ENCODE peak calls at places on chromosome 16, in eight cellular contexts. One of them, this sample, is unnamed.
A peak's percentile ranks its signal among the peaks of the same experiment; 100 is the strongest.

GRCh38 chr16:8762254-8762653 is 35.2 kb downstream of the TMEM186 start:
- DNase-seq in AG10803: no peak
- DNase-seq in ovary: no peak
- DNase-seq in neural crest cell: no peak
- DNase-seq in activated CD8-positive, alpha-beta T cell treated with anti-CD3 and anti-CD28 coated beads for 36 hours: no peak
- DNase-seq in fibroblast of the aortic adventitia: no peak
- DNase-seq in CD4-positive, alpha-beta T cell: no peak
- DNase-seq in fibroblast of mammary gland: no peak
- DNase-seq in this sample: no peak

GRCh38 chr16:535446-536405 is 8.2 kb downstream of the CAPN15 start:
- DNase-seq in neural crest cell: no peak
- DNase-seq in activated CD8-positive, alpha-beta T cell treated with anti-CD3 and anti-CD28 coated beads for 36 hours: peak; percentile 27
- DNase-seq in fibroblast of mammary gland: peak; percentile 77
- DNase-seq in fibroblast of the aortic adventitia: peak; percentile 70
- DNase-seq in AG10803: peak; percentile 69
- DNase-seq in ovary: no peak
- DNase-seq in CD4-positive, alpha-beta T cell: no peak
- DNase-seq in this sample: peak; percentile 75

GRCh38 chr16:70750893-70751467 is 50.0 kb downstream of the VAC14 start:
- DNase-seq in ovary: peak; percentile 81
- DNase-seq in CD4-positive, alpha-beta T cell: no peak
- DNase-seq in activated CD8-positive, alpha-beta T cell treated with anti-CD3 and anti-CD28 coated beads for 36 hours: no peak
- DNase-seq in neural crest cell: no peak
- DNase-seq in AG10803: peak; percentile 91
- DNase-seq in fibroblast of the aortic adventitia: peak; percentile 94
- DNase-seq in fibroblast of mammary gland: peak; percentile 100
- DNase-seq in this sample: peak; percentile 78

GRCh38 chr16:81069063-81069462 is 8.0 kb downstream of the C16orf46 start:
- DNase-seq in neural crest cell: no peak
- DNase-seq in CD4-positive, alpha-beta T cell: no peak
- DNase-seq in fibroblast of mammary gland: no peak
- DNase-seq in activated CD8-positive, alpha-beta T cell treated with anti-CD3 and anti-CD28 coated beads for 36 hours: no peak
- DNase-seq in fibroblast of the aortic adventitia: no peak
- DNase-seq in ovary: no peak
- DNase-seq in AG10803: no peak
- DNase-seq in this sample: no peak

GRCh38 chr16:66275795-66276428 is 90.6 kb upstream of the CDH5 start:
- DNase-seq in fibroblast of the aortic adventitia: peak; percentile 83
- DNase-seq in fibroblast of mammary gland: peak; percentile 80
- DNase-seq in ovary: no peak
- DNase-seq in CD4-positive, alpha-beta T cell: no peak
- DNase-seq in neural crest cell: peak; percentile 46
- DNase-seq in activated CD8-positive, alpha-beta T cell treated with anti-CD3 and anti-CD28 coated beads for 36 hours: peak; percentile 33
- DNase-seq in AG10803: peak; percentile 71
- DNase-seq in this sample: peak; percentile 78

GRCh38 chr16:77581706-77582105 is 140.6 kb upstream of the NUDT7 start:
- DNase-seq in neural crest cell: no peak
- DNase-seq in CD4-positive, alpha-beta T cell: no peak
- DNase-seq in fibroblast of mammary gland: no peak
- DNase-seq in ovary: no peak
- DNase-seq in fibroblast of the aortic adventitia: no peak
- DNase-seq in AG10803: peak; percentile 54
- DNase-seq in activated CD8-positive, alpha-beta T cell treated with anti-CD3 and anti-CD28 coated beads for 36 hours: no peak
- DNase-seq in this sample: no peak

GRCh38 chr16:57637424-57637823 is 9.0 kb downstream of the ADGRG1 start:
- DNase-seq in ovary: no peak
- DNase-seq in neural crest cell: peak; percentile 58
- DNase-seq in AG10803: no peak
- DNase-seq in fibroblast of mammary gland: no peak
- DNase-seq in fibroblast of the aortic adventitia: no peak
- DNase-seq in activated CD8-positive, alpha-beta T cell treated with anti-CD3 and anti-CD28 coated beads for 36 hours: no peak
- DNase-seq in CD4-positive, alpha-beta T cell: no peak
- DNase-seq in this sample: no peak

GRCh38 chr16:64240586-64240985 is 881.3 kb downstream of the CDH11 start:
- DNase-seq in neural crest cell: no peak
- DNase-seq in activated CD8-positive, alpha-beta T cell treated with anti-CD3 and anti-CD28 coated beads for 36 hours: no peak
- DNase-seq in fibroblast of the aortic adventitia: no peak
- DNase-seq in CD4-positive, alpha-beta T cell: no peak
- DNase-seq in AG10803: peak; percentile 62
- DNase-seq in fibroblast of mammary gland: peak; percentile 6
- DNase-seq in ovary: no peak
- DNase-seq in this sample: no peak

GRCh38 chr16:47499080-47499699 is 38.1 kb downstream of the PHKB start:
- DNase-seq in activated CD8-positive, alpha-beta T cell treated with anti-CD3 and anti-CD28 coated beads for 36 hours: no peak
- DNase-seq in fibroblast of mammary gland: no peak
- DNase-seq in ovary: no peak
- DNase-seq in CD4-positive, alpha-beta T cell: no peak
- DNase-seq in AG10803: no peak
- DNase-seq in neural crest cell: no peak
- DNase-seq in fibroblast of the aortic adventitia: no peak
- DNase-seq in this sample: no peak

GRCh38 chr16:69476920-69477418 is 52.5 kb downstream of the CYB5B start:
- DNase-seq in AG10803: peak; percentile 88
- DNase-seq in fibroblast of the aortic adventitia: peak; percentile 86
- DNase-seq in CD4-positive, alpha-beta T cell: no peak
- DNase-seq in ovary: no peak
- DNase-seq in activated CD8-positive, alpha-beta T cell treated with anti-CD3 and anti-CD28 coated beads for 36 hours: no peak
- DNase-seq in fibroblast of mammary gland: peak; percentile 95
- DNase-seq in neural crest cell: no peak
- DNase-seq in this sample: peak; percentile 37

GRCh38 chr16:15601212-15601879 is 41.6 kb downstream of the MARF1 start:
- DNase-seq in activated CD8-positive, alpha-beta T cell treated with anti-CD3 and anti-CD28 coated beads for 36 hours: no peak
- DNase-seq in AG10803: no peak
- DNase-seq in neural crest cell: no peak
- DNase-seq in ovary: no peak
- DNase-seq in CD4-positive, alpha-beta T cell: no peak
- DNase-seq in fibroblast of mammary gland: no peak
- DNase-seq in fibroblast of the aortic adventitia: no peak
- DNase-seq in this sample: no peak

GRCh38 chr16:11114366-11115164 is 141.4 kb downstream of the SOCS1 start:
- DNase-seq in neural crest cell: no peak
- DNase-seq in fibroblast of mammary gland: no peak
- DNase-seq in CD4-positive, alpha-beta T cell: no peak
- DNase-seq in AG10803: no peak
- DNase-seq in fibroblast of the aortic adventitia: no peak
- DNase-seq in activated CD8-positive, alpha-beta T cell treated with anti-CD3 and anti-CD28 coated beads for 36 hours: peak; percentile 68
- DNase-seq in ovary: no peak
- DNase-seq in this sample: no peak

DNA sequence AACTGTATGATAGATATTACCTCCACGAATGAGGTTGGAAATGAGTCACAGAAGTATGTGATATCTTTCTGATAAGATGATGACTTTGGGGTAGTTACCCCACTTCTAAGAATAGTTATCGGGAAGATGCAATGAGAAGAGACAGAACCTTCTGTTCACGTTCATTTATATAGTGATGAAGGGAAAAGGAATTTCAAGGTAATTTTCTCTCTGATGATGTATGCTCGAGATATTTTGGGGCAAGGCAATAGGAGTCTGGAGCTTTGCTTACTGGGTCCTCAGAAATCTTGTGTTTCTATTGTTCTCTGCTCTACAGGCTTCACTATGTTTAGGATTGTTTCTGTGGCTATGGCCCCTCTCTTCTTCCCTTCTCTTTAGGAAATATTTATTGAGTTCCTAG is 1389.6 kb downstream of the CDH8 start:
- DNase-seq in fibroblast of the aortic adventitia: no peak
- DNase-seq in neural crest cell: no peak
- DNase-seq in fibroblast of mammary gland: no peak
- DNase-seq in AG10803: no peak
- DNase-seq in activated CD8-positive, alpha-beta T cell treated with anti-CD3 and anti-CD28 coated beads for 36 hours: no peak
- DNase-seq in ovary: no peak
- DNase-seq in CD4-positive, alpha-beta T cell: no peak
- DNase-seq in this sample: no peak
- TF ChIP-seq CTCF in fibroblast of the aortic adventitia: no peak
- TF ChIP-seq CTCF in neural crest cell: no peak
- TF ChIP-seq CTCF in fibroblast of mammary gland: no peak
- TF ChIP-seq CTCF in AG10803: no peak
- TF ChIP-seq CTCF in activated CD8-positive, alpha-beta T cell treated with anti-CD3 and anti-CD28 coated beads for 36 hours: no peak
- TF ChIP-seq CTCF in ovary: no peak
- TF ChIP-seq CTCF in CD4-positive, alpha-beta T cell: no peak
- TF ChIP-seq CTCF in this sample: no peak

GRCh38 chr16:67654069-67654911 is 5.8 kb downstream of the ACD start:
- DNase-seq in fibroblast of the aortic adventitia: no peak
- DNase-seq in fibroblast of mammary gland: no peak
- DNase-seq in neural crest cell: no peak
- DNase-seq in AG10803: no peak
- DNase-seq in activated CD8-positive, alpha-beta T cell treated with anti-CD3 and anti-CD28 coated beads for 36 hours: no peak
- DNase-seq in ovary: peak; percentile 32
- DNase-seq in CD4-positive, alpha-beta T cell: no peak
- DNase-seq in this sample: no peak

GRCh38 chr16:67655363-67655762 is 4.7 kb downstream of the ACD start:
- DNase-seq in neural crest cell: no peak
- DNase-seq in fibroblast of mammary gland: no peak
- DNase-seq in fibroblast of the aortic adventitia: no peak
- DNase-seq in activated CD8-positive, alpha-beta T cell treated with anti-CD3 and anti-CD28 coated beads for 36 hours: no peak
- DNase-seq in CD4-positive, alpha-beta T cell: no peak
- DNase-seq in AG10803: no peak
- DNase-seq in ovary: no peak
- DNase-seq in this sample: no peak

GRCh38 chr16:67652578-67653130 is 7.4 kb downstream of the ACD start:
- DNase-seq in ovary: peak; percentile 46
- DNase-seq in activated CD8-positive, alpha-beta T cell treated with anti-CD3 and anti-CD28 coated beads for 36 hours: no peak
- DNase-seq in AG10803: no peak
- DNase-seq in neural crest cell: no peak
- DNase-seq in fibroblast of mammary gland: no peak
- DNase-seq in CD4-positive, alpha-beta T cell: no peak
- DNase-seq in fibroblast of the aortic adventitia: no peak
- DNase-seq in this sample: no peak

GRCh38 chr16:67651847-67652246 is 6.9 kb downstream of the CARMIL2 start:
- DNase-seq in activated CD8-positive, alpha-beta T cell treated with anti-CD3 and anti-CD28 coated beads for 36 hours: no peak
- DNase-seq in AG10803: no peak
- DNase-seq in CD4-positive, alpha-beta T cell: no peak
- DNase-seq in ovary: no peak
- DNase-seq in neural crest cell: no peak
- DNase-seq in fibroblast of mammary gland: no peak
- DNase-seq in fibroblast of the aortic adventitia: no peak
- DNase-seq in this sample: no peak

DNA sequence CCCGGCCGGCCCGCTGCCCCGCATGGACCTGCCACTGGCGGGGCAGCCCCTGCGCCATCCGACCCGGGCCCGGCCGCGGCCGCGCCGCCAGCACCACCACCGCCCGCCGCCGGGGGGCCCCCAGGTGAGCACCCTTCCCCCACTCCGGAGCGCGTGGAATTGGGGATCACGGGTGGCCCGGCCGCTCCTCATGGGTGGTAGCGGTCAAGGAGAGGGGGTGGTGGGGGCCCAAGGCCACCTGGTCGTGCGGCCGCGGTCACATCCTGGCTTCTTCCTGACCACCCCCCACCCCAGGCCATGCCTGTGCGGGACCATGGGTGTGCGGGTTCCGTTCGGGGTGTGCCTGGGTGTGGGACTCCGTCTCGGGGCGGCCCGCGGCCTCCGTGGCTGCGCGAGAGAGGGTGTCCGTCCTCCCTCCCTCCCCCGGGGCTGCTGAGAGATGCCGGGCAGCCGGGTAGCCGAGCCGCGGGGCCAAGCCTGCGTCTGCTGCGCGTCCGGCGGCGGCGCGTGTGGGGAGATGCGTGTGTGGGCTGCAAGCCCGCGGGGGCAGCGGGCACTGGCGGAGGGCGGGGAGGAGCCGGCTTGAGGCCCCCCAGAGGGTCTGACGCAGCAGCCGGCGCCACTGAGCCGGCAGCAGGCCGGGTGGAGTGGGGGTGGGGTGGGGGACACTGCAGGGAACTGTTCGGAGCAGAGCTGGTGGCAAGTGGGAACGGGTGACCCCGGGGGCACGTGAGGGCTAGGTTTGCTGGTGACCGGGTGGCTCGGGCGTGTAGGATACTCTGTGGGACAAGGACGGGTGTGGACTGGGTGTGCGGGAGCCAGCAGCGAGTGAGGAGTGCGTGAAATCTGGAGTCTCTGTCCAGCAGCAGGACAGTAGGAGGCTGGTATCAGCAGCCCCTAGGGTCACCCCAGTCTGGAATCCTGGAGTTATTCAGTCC is 6.7 kb downstream of the ACD start:
- DNase-seq in AG10803: no peak
- DNase-seq in fibroblast of mammary gland: no peak
- DNase-seq in fibroblast of the aortic adventitia: no peak
- DNase-seq in ovary: peak; percentile 48
- DNase-seq in CD4-positive, alpha-beta T cell: no peak
- DNase-seq in neural crest cell: no peak
- DNase-seq in activated CD8-positive, alpha-beta T cell treated with anti-CD3 and anti-CD28 coated beads for 36 hours: no peak
- DNase-seq in this sample: no peak
- TF ChIP-seq CTCF in AG10803: no peak
- TF ChIP-seq CTCF in fibroblast of mammary gland: no peak
- TF ChIP-seq CTCF in fibroblast of the aortic adventitia: peak; percentile 18
- TF ChIP-seq CTCF in ovary: no peak
- TF ChIP-seq CTCF in CD4-positive, alpha-beta T cell: no peak
- TF ChIP-seq CTCF in neural crest cell: peak; percentile 62
- TF ChIP-seq CTCF in activated CD8-positive, alpha-beta T cell treated with anti-CD3 and anti-CD28 coated beads for 36 hours: no peak
- TF ChIP-seq CTCF in this sample: peak; percentile 11

GRCh38 chr16:14310519-14310991 is 239.4 kb downstream of the MRTFB start:
- DNase-seq in CD4-positive, alpha-beta T cell: no peak
- DNase-seq in fibroblast of mammary gland: peak; percentile 55
- DNase-seq in AG10803: peak; percentile 68
- DNase-seq in fibroblast of the aortic adventitia: no peak
- DNase-seq in neural crest cell: no peak
- DNase-seq in ovary: no peak
- DNase-seq in activated CD8-positive, alpha-beta T cell treated with anti-CD3 and anti-CD28 coated beads for 36 hours: no peak
- DNase-seq in this sample: no peak
- TF ChIP-seq CTCF in CD4-positive, alpha-beta T cell: no peak
- TF ChIP-seq CTCF in fibroblast of mammary gland: no peak
- TF ChIP-seq CTCF in AG10803: peak; percentile 29
- TF ChIP-seq CTCF in fibroblast of the aortic adventitia: peak; percentile 22
- TF ChIP-seq CTCF in neural crest cell: no peak
- TF ChIP-seq CTCF in ovary: no peak
- TF ChIP-seq CTCF in activated CD8-positive, alpha-beta T cell treated with anti-CD3 and anti-CD28 coated beads for 36 hours: no peak
- TF ChIP-seq CTCF in this sample: no peak

GRCh38 chr16:87654826-87655225 is 52.5 kb downstream of the JPH3 start:
- DNase-seq in AG10803: no peak
- DNase-seq in CD4-positive, alpha-beta T cell: no peak
- DNase-seq in activated CD8-positive, alpha-beta T cell treated with anti-CD3 and anti-CD28 coated beads for 36 hours: no peak
- DNase-seq in ovary: no peak
- DNase-seq in fibroblast of the aortic adventitia: no peak
- DNase-seq in fibroblast of mammary gland: no peak
- DNase-seq in neural crest cell: no peak
- DNase-seq in this sample: no peak

GRCh38 chr16:87652799-87653198 is 50.5 kb downstream of the JPH3 start:
- DNase-seq in AG10803: no peak
- DNase-seq in activated CD8-positive, alpha-beta T cell treated with anti-CD3 and anti-CD28 coated beads for 36 hours: no peak
- DNase-seq in ovary: no peak
- DNase-seq in neural crest cell: no peak
- DNase-seq in fibroblast of mammary gland: no peak
- DNase-seq in fibroblast of the aortic adventitia: no peak
- DNase-seq in CD4-positive, alpha-beta T cell: no peak
- DNase-seq in this sample: no peak

GRCh38 chr16:87652386-87652785 is 50.1 kb downstream of the JPH3 start:
- DNase-seq in CD4-positive, alpha-beta T cell: no peak
- DNase-seq in fibroblast of mammary gland: no peak
- DNase-seq in AG10803: no peak
- DNase-seq in neural crest cell: no peak
- DNase-seq in ovary: no peak
- DNase-seq in fibroblast of the aortic adventitia: no peak
- DNase-seq in activated CD8-positive, alpha-beta T cell treated with anti-CD3 and anti-CD28 coated beads for 36 hours: no peak
- DNase-seq in this sample: no peak

GRCh38 chr16:87648698-87649487 is 46.6 kb downstream of the JPH3 start:
- DNase-seq in ovary: no peak
- DNase-seq in CD4-positive, alpha-beta T cell: no peak
- DNase-seq in neural crest cell: no peak
- DNase-seq in AG10803: no peak
- DNase-seq in fibroblast of mammary gland: no peak
- DNase-seq in activated CD8-positive, alpha-beta T cell treated with anti-CD3 and anti-CD28 coated beads for 36 hours: no peak
- DNase-seq in fibroblast of the aortic adventitia: no peak
- DNase-seq in this sample: no peak

GRCh38 chr16:87653234-87653633 is 50.9 kb downstream of the JPH3 start:
- DNase-seq in neural crest cell: no peak
- DNase-seq in AG10803: no peak
- DNase-seq in fibroblast of the aortic adventitia: peak; percentile 8
- DNase-seq in fibroblast of mammary gland: no peak
- DNase-seq in ovary: no peak
- DNase-seq in CD4-positive, alpha-beta T cell: no peak
- DNase-seq in activated CD8-positive, alpha-beta T cell treated with anti-CD3 and anti-CD28 coated beads for 36 hours: peak; percentile 31
- DNase-seq in this sample: no peak
- TF ChIP-seq CTCF in neural crest cell: peak; percentile 54
- TF ChIP-seq CTCF in AG10803: peak; percentile 47
- TF ChIP-seq CTCF in fibroblast of the aortic adventitia: peak; percentile 60
- TF ChIP-seq CTCF in fibroblast of mammary gland: peak; percentile 42
- TF ChIP-seq CTCF in ovary: no peak
- TF ChIP-seq CTCF in CD4-positive, alpha-beta T cell: no peak
- TF ChIP-seq CTCF in activated CD8-positive, alpha-beta T cell treated with anti-CD3 and anti-CD28 coated beads for 36 hours: peak; percentile 56
- TF ChIP-seq CTCF in this sample: peak; percentile 36